ENCODE peak calls at places on chromosomes 5 and 9, in seven cellular contexts. One of them, this sample, is unnamed.

GRCh38 chr5:138668451-138668850 is 84.8 kb upstream of the CTNNA1 start:
- DNase-seq in astrocyte: no peak
- DNase-seq in GM23338: no peak
- DNase-seq in neural progenitor cell: no peak
- DNase-seq in PC-9: no peak
- DNase-seq in mammary epithelial cell: no peak
- DNase-seq in K562: no peak
- DNase-seq in this sample: no peak

GRCh38 chr5:138445547-138446271 is 6.9 kb downstream of the REEP2 start:
- DNase-seq in astrocyte: no peak
- DNase-seq in neural progenitor cell: no peak
- DNase-seq in PC-9: no peak
- DNase-seq in GM23338: no peak
- DNase-seq in mammary epithelial cell: no peak
- DNase-seq in K562: peak
- DNase-seq in this sample: no peak

GRCh38 chr5:88130189-88130815 is 138.3 kb downstream of the TMEM161B start:
- DNase-seq in K562: no peak
- DNase-seq in mammary epithelial cell: no peak
- DNase-seq in astrocyte: no peak
- DNase-seq in neural progenitor cell: no peak
- DNase-seq in GM23338: no peak
- DNase-seq in PC-9: no peak
- DNase-seq in this sample: no peak

GRCh38 chr9:35696520-35697215 is 6.9 kb upstream of the TPM2 start:
- DNase-seq in astrocyte: no peak
- DNase-seq in neural progenitor cell: peak
- DNase-seq in PC-9: no peak
- DNase-seq in mammary epithelial cell: peak
- DNase-seq in GM23338: peak
- DNase-seq in K562: peak
- DNase-seq in this sample: peak

GRCh38 chr9:97889941-97890557 is 32.3 kb downstream of the TRMO start:
- DNase-seq in astrocyte: no peak
- DNase-seq in neural progenitor cell: peak
- DNase-seq in mammary epithelial cell: no peak
- DNase-seq in PC-9: no peak
- DNase-seq in K562: peak
- DNase-seq in GM23338: peak
- DNase-seq in this sample: no peak

GRCh38 chr9:113479150-113479761 is 15.7 kb downstream of the RGS3 start:
- DNase-seq in mammary epithelial cell: no peak
- DNase-seq in GM23338: no peak
- DNase-seq in astrocyte: no peak
- DNase-seq in PC-9: no peak
- DNase-seq in K562: no peak
- DNase-seq in neural progenitor cell: peak
- DNase-seq in this sample: no peak

GRCh38 chr9:37998881-37999311 is 70.1 kb downstream of the SHB start:
- DNase-seq in astrocyte: no peak
- DNase-seq in K562: no peak
- DNase-seq in PC-9: no peak
- DNase-seq in GM23338: no peak
- DNase-seq in neural progenitor cell: no peak
- DNase-seq in mammary epithelial cell: peak
- DNase-seq in this sample: no peak

GRCh38 chr5:138666226-138666742 is 86.9 kb upstream of the CTNNA1 start:
- DNase-seq in astrocyte: no peak
- DNase-seq in PC-9: no peak
- DNase-seq in GM23338: no peak
- DNase-seq in neural progenitor cell: no peak
- DNase-seq in mammary epithelial cell: no peak
- DNase-seq in K562: no peak
- DNase-seq in this sample: no peak

GRCh38 chr9:107172160-107172978 is 110.7 kb upstream of the RAD23B start:
- DNase-seq in PC-9: peak
- DNase-seq in K562: peak
- DNase-seq in mammary epithelial cell: peak
- DNase-seq in astrocyte: peak
- DNase-seq in GM23338: peak
- DNase-seq in neural progenitor cell: peak
- DNase-seq in this sample: peak

GRCh38 chr5:155616779-155617392 is 603.3 kb downstream of the KIF4B start:
- DNase-seq in astrocyte: no peak
- DNase-seq in K562: peak
- DNase-seq in GM23338: peak
- DNase-seq in neural progenitor cell: peak
- DNase-seq in mammary epithelial cell: peak
- DNase-seq in PC-9: no peak
- DNase-seq in this sample: no peak

GRCh38 chr5:129125819-129126218 is 31.3 kb downstream of the ISOC1 start:
- DNase-seq in mammary epithelial cell: no peak
- DNase-seq in PC-9: no peak
- DNase-seq in astrocyte: no peak
- DNase-seq in GM23338: no peak
- DNase-seq in neural progenitor cell: peak
- DNase-seq in K562: no peak
- DNase-seq in this sample: no peak

GRCh38 chr5:139951296-139951924 is 91.7 kb downstream of the NRG2 start:
- DNase-seq in PC-9: peak
- DNase-seq in GM23338: no peak
- DNase-seq in astrocyte: no peak
- DNase-seq in K562: no peak
- DNase-seq in neural progenitor cell: no peak
- DNase-seq in mammary epithelial cell: no peak
- DNase-seq in this sample: no peak

GRCh38 chr5:177171961-177172360 is 38.4 kb downstream of the NSD1 start:
- DNase-seq in mammary epithelial cell: no peak
- DNase-seq in astrocyte: no peak
- DNase-seq in neural progenitor cell: no peak
- DNase-seq in K562: no peak
- DNase-seq in GM23338: no peak
- DNase-seq in PC-9: no peak
- DNase-seq in this sample: no peak

GRCh38 chr5:35213608-35214007 is 16.7 kb downstream of the PRLR start:
- DNase-seq in astrocyte: no peak
- DNase-seq in PC-9: no peak
- DNase-seq in K562: no peak
- DNase-seq in GM23338: no peak
- DNase-seq in mammary epithelial cell: peak
- DNase-seq in neural progenitor cell: no peak
- DNase-seq in this sample: no peak

GRCh38 chr5:145554399-145554798 is 280.7 kb downstream of the PRELID2 start:
- DNase-seq in GM23338: no peak
- DNase-seq in astrocyte: peak
- DNase-seq in neural progenitor cell: no peak
- DNase-seq in PC-9: no peak
- DNase-seq in mammary epithelial cell: peak
- DNase-seq in K562: no peak
- DNase-seq in this sample: peak

GRCh38 chr5:36651775-36652685 is 45.6 kb downstream of the SLC1A3 start:
- DNase-seq in GM23338: no peak
- DNase-seq in mammary epithelial cell: no peak
- DNase-seq in astrocyte: no peak
- DNase-seq in K562: no peak
- DNase-seq in PC-9: no peak
- DNase-seq in neural progenitor cell: no peak
- DNase-seq in this sample: no peak

GRCh38 chr9:125815568-125815967 is 68.4 kb downstream of the PBX3 start:
- DNase-seq in K562: no peak
- DNase-seq in GM23338: peak
- DNase-seq in PC-9: peak
- DNase-seq in astrocyte: peak
- DNase-seq in neural progenitor cell: no peak
- DNase-seq in mammary epithelial cell: peak
- DNase-seq in this sample: peak

DNA sequence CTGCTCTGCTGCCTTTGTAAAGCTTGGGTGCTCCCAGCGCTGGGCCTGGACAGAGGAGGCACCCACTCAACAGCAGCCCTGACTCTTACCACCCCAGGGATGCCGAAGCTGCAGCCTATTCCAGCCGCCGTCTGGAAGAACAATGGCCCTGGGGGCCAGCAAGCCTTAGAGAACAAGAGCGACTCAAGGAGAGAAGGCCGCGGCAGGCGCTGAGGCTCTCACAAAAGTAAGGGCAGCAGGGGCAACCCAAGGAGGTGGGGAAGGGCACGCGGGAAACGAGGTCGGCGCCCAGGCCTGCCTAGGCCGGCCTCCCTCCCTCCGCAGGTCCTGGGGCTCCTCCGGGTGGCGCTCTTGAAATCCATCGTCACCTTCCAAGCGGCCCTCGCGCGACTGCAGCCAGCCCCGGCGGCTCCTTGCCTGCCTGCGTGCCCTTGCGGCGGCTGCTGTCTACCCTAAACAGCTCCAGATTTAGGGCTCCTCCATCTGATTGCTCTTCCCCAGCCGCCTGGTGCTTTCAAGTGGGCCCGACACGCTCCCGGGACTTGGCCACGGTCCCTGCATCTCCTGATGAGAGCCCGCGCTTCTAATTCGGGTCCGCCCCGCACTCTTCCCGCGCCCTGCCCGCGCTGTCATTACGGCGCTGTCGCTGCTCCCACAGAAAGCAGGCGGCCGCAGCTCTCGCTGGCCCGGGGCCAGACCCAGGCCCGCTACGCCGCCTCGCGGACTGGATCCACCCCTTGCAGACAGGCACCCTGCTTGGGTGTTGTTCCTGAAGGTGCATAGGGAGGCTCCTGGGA is 213.3 kb downstream of the SEMA6A start:
- DNase-seq in GM23338: peak
- DNase-seq in astrocyte: peak
- DNase-seq in neural progenitor cell: peak
- DNase-seq in mammary epithelial cell: no peak
- DNase-seq in PC-9: no peak
- DNase-seq in K562: no peak
- DNase-seq in this sample: peak
- TF ChIP-seq EZH2 in GM23338: no peak
- TF ChIP-seq EZH2 in astrocyte: peak
- TF ChIP-seq EZH2 in neural progenitor cell: peak
- TF ChIP-seq EZH2 in mammary epithelial cell: no peak
- TF ChIP-seq EZH2 in PC-9: no peak
- TF ChIP-seq EZH2 in K562: no peak
- TF ChIP-seq EZH2 in this sample: no peak

GRCh38 chr5:67003373-67003905 is 193.2 kb downstream of the CD180 start:
- DNase-seq in mammary epithelial cell: no peak
- DNase-seq in astrocyte: peak
- DNase-seq in neural progenitor cell: no peak
- DNase-seq in GM23338: no peak
- DNase-seq in K562: no peak
- DNase-seq in PC-9: no peak
- DNase-seq in this sample: peak

GRCh38 chr5:67004730-67005350 is 191.8 kb downstream of the CD180 start:
- DNase-seq in astrocyte: no peak
- DNase-seq in PC-9: no peak
- DNase-seq in mammary epithelial cell: no peak
- DNase-seq in neural progenitor cell: peak
- DNase-seq in K562: no peak
- DNase-seq in GM23338: peak
- DNase-seq in this sample: no peak

GRCh38 chr5:67002832-67003231 is 193.8 kb downstream of the CD180 start:
- DNase-seq in K562: no peak
- DNase-seq in PC-9: peak
- DNase-seq in neural progenitor cell: peak
- DNase-seq in mammary epithelial cell: no peak
- DNase-seq in astrocyte: no peak
- DNase-seq in GM23338: no peak
- DNase-seq in this sample: no peak

GRCh38 chr5:67006152-67006848 is 190.3 kb downstream of the CD180 start:
- DNase-seq in GM23338: no peak
- DNase-seq in astrocyte: no peak
- DNase-seq in neural progenitor cell: no peak
- DNase-seq in PC-9: no peak
- DNase-seq in K562: no peak
- DNase-seq in mammary epithelial cell: no peak
- DNase-seq in this sample: no peak

GRCh38 chr5:67003906-67004729 is 192.5 kb downstream of the CD180 start:
- DNase-seq in neural progenitor cell: peak
- DNase-seq in K562: peak
- DNase-seq in GM23338: peak
- DNase-seq in mammary epithelial cell: peak
- DNase-seq in astrocyte: peak
- DNase-seq in PC-9: peak
- DNase-seq in this sample: peak
- TF ChIP-seq EZH2 in neural progenitor cell: peak
- TF ChIP-seq EZH2 in K562: no peak
- TF ChIP-seq EZH2 in GM23338: no peak
- TF ChIP-seq EZH2 in mammary epithelial cell: no peak
- TF ChIP-seq EZH2 in astrocyte: no peak
- TF ChIP-seq EZH2 in PC-9: no peak
- TF ChIP-seq EZH2 in this sample: no peak

GRCh38 chr9:83343366-83343765 is 194.8 kb downstream of the FRMD3 start:
- DNase-seq in PC-9: no peak
- DNase-seq in astrocyte: no peak
- DNase-seq in mammary epithelial cell: no peak
- DNase-seq in neural progenitor cell: no peak
- DNase-seq in K562: no peak
- DNase-seq in GM23338: no peak
- DNase-seq in this sample: no peak

GRCh38 chr9:83336696-83337095 is 201.5 kb downstream of the FRMD3 start:
- DNase-seq in GM23338: no peak
- DNase-seq in PC-9: peak
- DNase-seq in K562: no peak
- DNase-seq in neural progenitor cell: peak
- DNase-seq in astrocyte: peak
- DNase-seq in mammary epithelial cell: peak
- DNase-seq in this sample: no peak

GRCh38 chr9:83342731-83343130 is 195.5 kb downstream of the FRMD3 start:
- DNase-seq in mammary epithelial cell: no peak
- DNase-seq in PC-9: no peak
- DNase-seq in neural progenitor cell: no peak
- DNase-seq in K562: no peak
- DNase-seq in GM23338: no peak
- DNase-seq in astrocyte: no peak
- DNase-seq in this sample: no peak

GRCh38 chr9:83340451-83340850 is 197.8 kb downstream of the FRMD3 start:
- DNase-seq in astrocyte: no peak
- DNase-seq in GM23338: no peak
- DNase-seq in K562: no peak
- DNase-seq in mammary epithelial cell: no peak
- DNase-seq in neural progenitor cell: no peak
- DNase-seq in PC-9: no peak
- DNase-seq in this sample: no peak

GRCh38 chr9:83339435-83339834 is 198.8 kb downstream of the FRMD3 start:
- DNase-seq in astrocyte: no peak
- DNase-seq in mammary epithelial cell: no peak
- DNase-seq in K562: no peak
- DNase-seq in PC-9: no peak
- DNase-seq in neural progenitor cell: no peak
- DNase-seq in GM23338: no peak
- DNase-seq in this sample: no peak
- TF ChIP-seq EZH2 in astrocyte: no peak
- TF ChIP-seq EZH2 in mammary epithelial cell: no peak
- TF ChIP-seq EZH2 in K562: no peak
- TF ChIP-seq EZH2 in PC-9: no peak
- TF ChIP-seq EZH2 in neural progenitor cell: no peak
- TF ChIP-seq EZH2 in GM23338: no peak
- TF ChIP-seq EZH2 in this sample: no peak

DNA sequence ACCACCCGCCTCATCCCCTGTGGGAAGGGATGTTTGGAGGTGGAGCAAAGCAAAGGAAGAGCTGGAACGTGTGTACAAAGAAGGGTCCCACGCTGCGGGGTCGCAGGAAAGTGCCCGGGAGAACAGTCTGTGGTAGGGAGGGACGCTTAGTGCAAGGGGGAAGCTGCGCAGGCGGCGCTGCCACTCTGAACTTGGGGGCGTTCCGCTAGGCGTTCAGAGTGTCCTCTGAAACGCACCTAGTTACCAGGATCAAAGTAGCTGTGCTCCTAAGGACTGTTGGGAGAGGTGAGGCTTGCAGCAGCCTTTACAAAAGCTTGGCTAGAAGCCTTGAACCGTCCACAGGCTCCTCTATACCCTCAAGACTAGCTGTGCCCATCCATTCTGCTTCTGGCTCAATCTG is 29.3 kb upstream of the PDE8B start:
- DNase-seq in GM23338: peak
- DNase-seq in astrocyte: no peak
- DNase-seq in mammary epithelial cell: no peak
- DNase-seq in K562: no peak
- DNase-seq in PC-9: no peak
- DNase-seq in neural progenitor cell: peak
- DNase-seq in this sample: no peak
- TF ChIP-seq EZH2 in GM23338: peak
- TF ChIP-seq EZH2 in astrocyte: peak
- TF ChIP-seq EZH2 in mammary epithelial cell: no peak
- TF ChIP-seq EZH2 in K562: no peak
- TF ChIP-seq EZH2 in PC-9: no peak
- TF ChIP-seq EZH2 in neural progenitor cell: peak
- TF ChIP-seq EZH2 in this sample: peak